ENCODE peak calls at places on chromosomes 12 and 14, in eight cellular contexts. One of them, this sample, is unnamed.

GRCh38 chr12:28870839-28871440 is 278.1 kb upstream of the FAR2 start:
- DNase-seq in Panc1: no peak
- DNase-seq in A549: no peak
- DNase-seq in upper lobe of right lung: no peak
- DNase-seq in ovary: no peak
- DNase-seq in cardiac muscle cell: no peak
- DNase-seq in AG04450: no peak
- DNase-seq in CD8-positive, alpha-beta T cell: no peak
- DNase-seq in this sample: no peak

GRCh38 chr14:82710257-82710841 is 1176.7 kb upstream of the SEL1L start:
- DNase-seq in Panc1: peak
- DNase-seq in A549: peak
- DNase-seq in upper lobe of right lung: peak
- DNase-seq in ovary: peak
- DNase-seq in cardiac muscle cell: peak
- DNase-seq in AG04450: peak
- DNase-seq in CD8-positive, alpha-beta T cell: no peak
- DNase-seq in this sample: no peak

GRCh38 chr12:121495746-121496145 is 85.1 kb downstream of the KDM2B start:
- DNase-seq in Panc1: no peak
- DNase-seq in A549: no peak
- DNase-seq in upper lobe of right lung: no peak
- DNase-seq in ovary: no peak
- DNase-seq in cardiac muscle cell: no peak
- DNase-seq in AG04450: no peak
- DNase-seq in CD8-positive, alpha-beta T cell: no peak
- DNase-seq in this sample: no peak

GRCh38 chr12:131129839-131130238 is 176.1 kb downstream of the ADGRD1 start:
- DNase-seq in Panc1: no peak
- DNase-seq in A549: no peak
- DNase-seq in upper lobe of right lung: peak
- DNase-seq in ovary: no peak
- DNase-seq in cardiac muscle cell: no peak
- DNase-seq in AG04450: no peak
- DNase-seq in CD8-positive, alpha-beta T cell: no peak
- DNase-seq in this sample: peak

GRCh38 chr12:119178544-119179334 is at the start of gene HSPB8:
- DNase-seq in Panc1: peak
- DNase-seq in A549: peak
- DNase-seq in upper lobe of right lung: peak
- DNase-seq in ovary: peak
- DNase-seq in cardiac muscle cell: peak
- DNase-seq in AG04450: peak
- DNase-seq in CD8-positive, alpha-beta T cell: no peak
- DNase-seq in this sample: peak

GRCh38 chr14:59632381-59632780 is 55.8 kb upstream of the CCDC175 start:
- DNase-seq in Panc1: no peak
- DNase-seq in A549: peak
- DNase-seq in upper lobe of right lung: no peak
- DNase-seq in ovary: no peak
- DNase-seq in cardiac muscle cell: peak
- DNase-seq in AG04450: no peak
- DNase-seq in CD8-positive, alpha-beta T cell: no peak
- DNase-seq in this sample: no peak

GRCh38 chr12:47577213-47577612 is 128.6 kb downstream of the RPAP3 start:
- DNase-seq in Panc1: no peak
- DNase-seq in A549: no peak
- DNase-seq in upper lobe of right lung: no peak
- DNase-seq in ovary: no peak
- DNase-seq in cardiac muscle cell: no peak
- DNase-seq in AG04450: no peak
- DNase-seq in CD8-positive, alpha-beta T cell: no peak
- DNase-seq in this sample: no peak

GRCh38 chr14:104989236-104989950 is 3.8 kb downstream of the CLBA1 start:
- DNase-seq in Panc1: no peak
- DNase-seq in A549: no peak
- DNase-seq in upper lobe of right lung: no peak
- DNase-seq in ovary: no peak
- DNase-seq in cardiac muscle cell: no peak
- DNase-seq in AG04450: no peak
- DNase-seq in CD8-positive, alpha-beta T cell: no peak
- DNase-seq in this sample: no peak

GRCh38 chr14:52076334-52076733 is 7.5 kb upstream of the NID2 start:
- DNase-seq in Panc1: peak
- DNase-seq in A549: no peak
- DNase-seq in upper lobe of right lung: no peak
- DNase-seq in ovary: no peak
- DNase-seq in cardiac muscle cell: peak
- DNase-seq in AG04450: no peak
- DNase-seq in CD8-positive, alpha-beta T cell: no peak
- DNase-seq in this sample: peak

GRCh38 chr12:57149309-57149900 is 2.0 kb upstream of the LRP1-AS start:
- DNase-seq in Panc1: no peak
- DNase-seq in A549: no peak
- DNase-seq in upper lobe of right lung: no peak
- DNase-seq in ovary: peak
- DNase-seq in cardiac muscle cell: peak
- DNase-seq in AG04450: no peak
- DNase-seq in CD8-positive, alpha-beta T cell: no peak
- DNase-seq in this sample: peak

GRCh38 chr14:24986206-24986893 is 63.6 kb downstream of the STXBP6 start:
- DNase-seq in Panc1: no peak
- DNase-seq in A549: no peak
- DNase-seq in upper lobe of right lung: no peak
- DNase-seq in ovary: no peak
- DNase-seq in cardiac muscle cell: peak
- DNase-seq in AG04450: no peak
- DNase-seq in CD8-positive, alpha-beta T cell: no peak
- DNase-seq in this sample: no peak

GRCh38 chr14:99910337-99911268 is 117.4 kb downstream of the EML1 start:
- DNase-seq in Panc1: peak
- DNase-seq in A549: peak
- DNase-seq in upper lobe of right lung: no peak
- DNase-seq in ovary: no peak
- DNase-seq in cardiac muscle cell: peak
- DNase-seq in AG04450: peak
- DNase-seq in CD8-positive, alpha-beta T cell: no peak
- DNase-seq in this sample: no peak

GRCh38 chr12:87427770-87428169 is 601.4 kb downstream of the C12orf50 start:
- DNase-seq in Panc1: no peak
- DNase-seq in A549: no peak
- DNase-seq in upper lobe of right lung: no peak
- DNase-seq in ovary: no peak
- DNase-seq in cardiac muscle cell: no peak
- DNase-seq in AG04450: no peak
- DNase-seq in CD8-positive, alpha-beta T cell: no peak
- DNase-seq in this sample: no peak

GRCh38 chr12:6328945-6329692 is 12.8 kb downstream of the TNFRSF1A start:
- DNase-seq in Panc1: no peak
- DNase-seq in A549: no peak
- DNase-seq in upper lobe of right lung: no peak
- DNase-seq in ovary: no peak
- DNase-seq in cardiac muscle cell: no peak
- DNase-seq in AG04450: no peak
- DNase-seq in CD8-positive, alpha-beta T cell: no peak
- DNase-seq in this sample: no peak

GRCh38 chr14:39384177-39384576 is 48.1 kb downstream of the FBXO33 start:
- DNase-seq in Panc1: no peak
- DNase-seq in A549: no peak
- DNase-seq in upper lobe of right lung: no peak
- DNase-seq in ovary: no peak
- DNase-seq in cardiac muscle cell: no peak
- DNase-seq in AG04450: no peak
- DNase-seq in CD8-positive, alpha-beta T cell: no peak
- DNase-seq in this sample: no peak

GRCh38 chr14:39376671-39377403 is 55.4 kb downstream of the FBXO33 start:
- DNase-seq in Panc1: no peak
- DNase-seq in A549: no peak
- DNase-seq in upper lobe of right lung: no peak
- DNase-seq in ovary: no peak
- DNase-seq in cardiac muscle cell: peak
- DNase-seq in AG04450: no peak
- DNase-seq in CD8-positive, alpha-beta T cell: no peak
- DNase-seq in this sample: no peak

GRCh38 chr14:39383026-39383626 is 49.1 kb downstream of the FBXO33 start:
- DNase-seq in Panc1: no peak
- DNase-seq in A549: no peak
- DNase-seq in upper lobe of right lung: no peak
- DNase-seq in ovary: no peak
- DNase-seq in cardiac muscle cell: no peak
- DNase-seq in AG04450: no peak
- DNase-seq in CD8-positive, alpha-beta T cell: no peak
- DNase-seq in this sample: no peak

GRCh38 chr14:39382463-39382862 is 49.8 kb downstream of the FBXO33 start:
- DNase-seq in Panc1: no peak
- DNase-seq in A549: no peak
- DNase-seq in upper lobe of right lung: no peak
- DNase-seq in ovary: no peak
- DNase-seq in cardiac muscle cell: no peak
- DNase-seq in AG04450: no peak
- DNase-seq in CD8-positive, alpha-beta T cell: no peak
- DNase-seq in this sample: no peak

DNA sequence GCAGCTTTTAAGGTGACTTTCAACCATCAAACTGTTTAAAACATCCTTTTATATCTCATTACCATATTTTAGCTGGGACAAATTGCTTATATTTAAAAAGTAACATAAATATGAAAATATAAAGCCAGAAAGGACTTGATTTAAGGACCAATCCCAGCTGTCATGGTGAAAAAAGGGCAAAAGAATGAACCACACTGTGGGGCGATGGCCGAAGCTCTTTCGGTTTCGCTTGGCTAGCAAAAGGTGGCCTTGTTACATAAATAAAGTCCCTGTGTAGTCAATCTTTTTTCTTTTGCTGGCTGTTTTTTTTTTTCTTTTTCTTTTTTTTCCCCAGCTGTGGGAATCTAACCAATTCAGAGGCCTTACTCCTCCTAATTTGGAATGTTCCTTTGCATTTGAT is 50.9 kb downstream of the FBXO33 start:
- DNase-seq in Panc1: no peak
- DNase-seq in A549: no peak
- DNase-seq in upper lobe of right lung: no peak
- DNase-seq in ovary: no peak
- DNase-seq in cardiac muscle cell: no peak
- DNase-seq in AG04450: no peak
- DNase-seq in CD8-positive, alpha-beta T cell: no peak
- DNase-seq in this sample: no peak
- H3K4me3 ChIP-seq in Panc1: no peak
- H3K4me3 ChIP-seq in A549: no peak
- H3K4me3 ChIP-seq in upper lobe of right lung: no peak
- H3K4me3 ChIP-seq in ovary: no peak
- H3K4me3 ChIP-seq in cardiac muscle cell: no peak
- H3K4me3 ChIP-seq in AG04450: no peak
- H3K4me3 ChIP-seq in CD8-positive, alpha-beta T cell: no peak
- H3K4me3 ChIP-seq in this sample: no peak

DNA sequence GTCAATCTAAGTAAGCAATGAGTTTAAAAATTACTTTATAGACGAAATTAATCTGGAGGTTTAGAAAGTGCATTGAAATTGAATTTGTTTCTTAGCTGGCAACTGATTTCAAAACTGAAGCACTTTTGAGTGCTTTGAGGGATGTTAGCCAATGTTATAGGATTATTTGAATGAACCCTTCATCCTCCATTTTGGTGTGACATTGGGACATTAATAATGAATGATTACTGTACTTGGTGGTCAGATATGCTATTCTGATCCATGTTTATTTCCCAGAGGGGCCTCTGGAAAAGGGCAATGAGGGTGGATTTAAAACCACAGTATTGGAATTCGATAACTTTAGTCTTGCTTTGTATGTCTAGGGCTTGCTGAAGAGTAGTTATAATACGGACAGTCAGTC is 183.2 kb downstream of the AKAP6 start:
- DNase-seq in Panc1: no peak
- DNase-seq in A549: no peak
- DNase-seq in upper lobe of right lung: no peak
- DNase-seq in ovary: no peak
- DNase-seq in cardiac muscle cell: no peak
- DNase-seq in AG04450: no peak
- DNase-seq in CD8-positive, alpha-beta T cell: no peak
- DNase-seq in this sample: no peak
- H3K27ac ChIP-seq in Panc1: no peak
- H3K27ac ChIP-seq in A549: peak
- H3K27ac ChIP-seq in upper lobe of right lung: no peak
- H3K27ac ChIP-seq in ovary: no peak
- H3K27ac ChIP-seq in cardiac muscle cell: no peak
- H3K27ac ChIP-seq in AG04450: no peak
- H3K27ac ChIP-seq in CD8-positive, alpha-beta T cell: no peak
- H3K27ac ChIP-seq in this sample: peak

DNA sequence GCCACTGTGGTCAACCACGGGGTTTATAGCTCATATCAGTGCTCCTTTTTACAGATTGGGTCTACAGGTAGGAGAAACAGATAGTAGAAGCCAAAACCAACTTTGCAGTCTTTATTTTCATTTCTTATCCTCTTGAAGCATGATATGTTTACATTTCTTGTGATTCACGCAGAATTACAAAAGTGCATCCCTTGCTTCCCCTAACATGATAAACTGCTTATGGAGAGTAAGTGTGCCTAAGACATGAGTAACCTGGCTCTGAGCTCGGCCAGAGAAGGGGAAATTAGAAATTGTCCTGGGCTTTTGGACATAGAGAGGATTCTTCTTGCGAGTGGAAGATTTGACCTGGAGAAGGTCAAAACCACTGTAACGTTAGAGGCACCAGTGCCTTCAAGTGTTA is 18.5 kb downstream of the PWP1 start:
- DNase-seq in Panc1: no peak
- DNase-seq in A549: no peak
- DNase-seq in upper lobe of right lung: no peak
- DNase-seq in ovary: no peak
- DNase-seq in cardiac muscle cell: no peak
- DNase-seq in AG04450: no peak
- DNase-seq in CD8-positive, alpha-beta T cell: no peak
- DNase-seq in this sample: no peak
- TF ChIP-seq CTCF in Panc1: no peak
- TF ChIP-seq CTCF in A549: no peak
- TF ChIP-seq CTCF in upper lobe of right lung: no peak
- TF ChIP-seq CTCF in ovary: no peak
- TF ChIP-seq CTCF in cardiac muscle cell: no peak
- TF ChIP-seq CTCF in AG04450: no peak
- TF ChIP-seq CTCF in CD8-positive, alpha-beta T cell: no peak
- TF ChIP-seq CTCF in this sample: no peak

DNA sequence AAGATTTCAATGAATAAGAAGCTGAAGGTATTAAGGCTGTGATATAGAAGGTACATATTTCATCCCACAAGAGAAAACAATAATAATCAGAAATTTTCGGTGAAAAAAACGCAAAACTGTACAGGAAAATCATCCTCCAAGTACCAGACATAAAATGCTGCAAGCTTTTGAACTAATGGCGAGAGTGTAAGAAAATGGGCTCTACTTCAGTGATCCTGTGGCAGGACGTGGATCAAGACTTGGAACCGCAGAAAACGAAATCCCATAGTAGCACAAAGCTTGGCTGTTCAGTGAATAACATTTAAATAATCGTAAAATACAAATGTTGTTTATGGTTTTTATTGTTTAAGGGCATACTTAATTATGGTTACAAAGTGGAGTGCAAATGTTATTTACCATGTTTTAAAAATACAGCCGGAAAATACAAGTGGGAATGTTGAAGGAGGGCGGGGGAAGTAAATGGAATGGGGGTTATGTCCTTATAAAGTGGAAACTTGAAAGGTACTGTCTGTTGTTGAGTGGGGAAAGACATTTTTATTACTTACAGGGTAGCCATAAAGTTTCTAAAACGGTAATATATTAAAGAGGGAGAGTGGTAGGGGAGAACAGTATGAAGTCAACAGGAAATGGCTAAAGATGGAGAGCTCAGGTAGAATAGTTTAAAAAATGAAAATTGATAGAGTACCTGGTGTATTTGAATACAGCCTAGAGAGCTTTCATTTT is 1.1 kb downstream of the SMIM10L1 start:
- DNase-seq in Panc1: no peak
- DNase-seq in A549: peak
- DNase-seq in upper lobe of right lung: no peak
- DNase-seq in ovary: no peak
- DNase-seq in cardiac muscle cell: peak
- DNase-seq in AG04450: no peak
- DNase-seq in CD8-positive, alpha-beta T cell: no peak
- DNase-seq in this sample: no peak
- H3K4me3 ChIP-seq in Panc1: peak
- H3K4me3 ChIP-seq in A549: peak
- H3K4me3 ChIP-seq in upper lobe of right lung: peak
- H3K4me3 ChIP-seq in ovary: peak
- H3K4me3 ChIP-seq in cardiac muscle cell: peak
- H3K4me3 ChIP-seq in AG04450: peak
- H3K4me3 ChIP-seq in CD8-positive, alpha-beta T cell: peak
- H3K4me3 ChIP-seq in this sample: peak